ENCODE peak calls at places on chromosomes 7 and 10, in seven cellular contexts. One of them, this sample, is unnamed.

GRCh38 chr7:21927693-21928092 is 18.0 kb downstream of the CDCA7L start:
- DNase-seq in stimulated activated CD4-positive, alpha-beta T cell treated with anti-CD3 and anti-CD28 coated beads, TNF-alpha, amount 100 ng/mL, for 24 hours: no peak
- DNase-seq in GM12865: no peak
- DNase-seq in astrocyte of the hippocampus: no peak
- DNase-seq in M059J: no peak
- DNase-seq in EL: no peak
- DNase-seq in endothelial cell of umbilical vein: no peak
- DNase-seq in this sample: no peak

GRCh38 chr10:132328738-132329137 is 3.3 kb upstream of the LRRC27 start:
- DNase-seq in stimulated activated CD4-positive, alpha-beta T cell treated with anti-CD3 and anti-CD28 coated beads, TNF-alpha, amount 100 ng/mL, for 24 hours: no peak
- DNase-seq in GM12865: no peak
- DNase-seq in astrocyte of the hippocampus: no peak
- DNase-seq in M059J: no peak
- DNase-seq in EL: no peak
- DNase-seq in endothelial cell of umbilical vein: no peak
- DNase-seq in this sample: no peak

GRCh38 chr10:91708174-91708861 is 75.4 kb upstream of the PPP1R3C start:
- DNase-seq in stimulated activated CD4-positive, alpha-beta T cell treated with anti-CD3 and anti-CD28 coated beads, TNF-alpha, amount 100 ng/mL, for 24 hours: no peak
- DNase-seq in GM12865: no peak
- DNase-seq in astrocyte of the hippocampus: no peak
- DNase-seq in M059J: no peak
- DNase-seq in EL: no peak
- DNase-seq in endothelial cell of umbilical vein: no peak
- DNase-seq in this sample: no peak

GRCh38 chr10:52644678-52645434 is 127.7 kb downstream of the MBL2 start:
- DNase-seq in stimulated activated CD4-positive, alpha-beta T cell treated with anti-CD3 and anti-CD28 coated beads, TNF-alpha, amount 100 ng/mL, for 24 hours: no peak
- DNase-seq in GM12865: peak; percentile 41
- DNase-seq in astrocyte of the hippocampus: peak; percentile 62
- DNase-seq in M059J: peak; percentile 60
- DNase-seq in EL: peak; percentile 52
- DNase-seq in endothelial cell of umbilical vein: peak; percentile 79
- DNase-seq in this sample: peak; percentile 27

GRCh38 chr7:157278167-157278790 is 58.5 kb upstream of the DNAJB6 start:
- DNase-seq in stimulated activated CD4-positive, alpha-beta T cell treated with anti-CD3 and anti-CD28 coated beads, TNF-alpha, amount 100 ng/mL, for 24 hours: no peak
- DNase-seq in GM12865: no peak
- DNase-seq in astrocyte of the hippocampus: no peak
- DNase-seq in M059J: no peak
- DNase-seq in EL: no peak
- DNase-seq in endothelial cell of umbilical vein: no peak
- DNase-seq in this sample: peak; percentile 34

GRCh38 chr7:72298912-72299311 is 113.2 kb downstream of the CALN1 start:
- DNase-seq in stimulated activated CD4-positive, alpha-beta T cell treated with anti-CD3 and anti-CD28 coated beads, TNF-alpha, amount 100 ng/mL, for 24 hours: no peak
- DNase-seq in GM12865: no peak
- DNase-seq in astrocyte of the hippocampus: no peak
- DNase-seq in M059J: no peak
- DNase-seq in EL: no peak
- DNase-seq in endothelial cell of umbilical vein: no peak
- DNase-seq in this sample: no peak

GRCh38 chr10:69655124-69655867 is 25.2 kb downstream of the FAM241B start:
- DNase-seq in stimulated activated CD4-positive, alpha-beta T cell treated with anti-CD3 and anti-CD28 coated beads, TNF-alpha, amount 100 ng/mL, for 24 hours: no peak
- DNase-seq in GM12865: no peak
- DNase-seq in astrocyte of the hippocampus: no peak
- DNase-seq in M059J: no peak
- DNase-seq in EL: no peak
- DNase-seq in endothelial cell of umbilical vein: no peak
- DNase-seq in this sample: no peak

GRCh38 chr10:114448897-114449296 is 44.6 kb upstream of the AFAP1L2 start:
- DNase-seq in stimulated activated CD4-positive, alpha-beta T cell treated with anti-CD3 and anti-CD28 coated beads, TNF-alpha, amount 100 ng/mL, for 24 hours: no peak
- DNase-seq in GM12865: no peak
- DNase-seq in astrocyte of the hippocampus: no peak
- DNase-seq in M059J: no peak
- DNase-seq in EL: no peak
- DNase-seq in endothelial cell of umbilical vein: peak; percentile 75
- DNase-seq in this sample: no peak

GRCh38 chr7:92404170-92404614 is 43.1 kb upstream of the GATAD1 start:
- DNase-seq in stimulated activated CD4-positive, alpha-beta T cell treated with anti-CD3 and anti-CD28 coated beads, TNF-alpha, amount 100 ng/mL, for 24 hours: no peak
- DNase-seq in GM12865: no peak
- DNase-seq in astrocyte of the hippocampus: no peak
- DNase-seq in M059J: peak; percentile 8
- DNase-seq in EL: no peak
- DNase-seq in endothelial cell of umbilical vein: no peak
- DNase-seq in this sample: no peak

GRCh38 chr7:4010923-4011656 is 671.0 kb upstream of the FOXK1 start:
- DNase-seq in stimulated activated CD4-positive, alpha-beta T cell treated with anti-CD3 and anti-CD28 coated beads, TNF-alpha, amount 100 ng/mL, for 24 hours: no peak
- DNase-seq in GM12865: no peak
- DNase-seq in astrocyte of the hippocampus: no peak
- DNase-seq in M059J: no peak
- DNase-seq in EL: no peak
- DNase-seq in endothelial cell of umbilical vein: no peak
- DNase-seq in this sample: no peak

GRCh38 chr10:72814134-72814790 is 79.3 kb upstream of the OIT3 start:
- DNase-seq in stimulated activated CD4-positive, alpha-beta T cell treated with anti-CD3 and anti-CD28 coated beads, TNF-alpha, amount 100 ng/mL, for 24 hours: no peak
- DNase-seq in GM12865: no peak
- DNase-seq in astrocyte of the hippocampus: peak; percentile 73
- DNase-seq in M059J: no peak
- DNase-seq in EL: no peak
- DNase-seq in endothelial cell of umbilical vein: peak; percentile 84
- DNase-seq in this sample: no peak

This sample was measured in GM13976.